ENCODE peak calls at places on chromosomes 3 and 15, in seven cellular contexts. J, B, O, T, S, E and M are unnamed samples.

GRCh38 chr3:10647376-10647775 is 142.0 kb upstream of the ATP2B2 start:
- DNase-seq in O (no peak), E (no peak), J (no peak), T (no peak), S (no peak), B (no peak), M (no peak)

GRCh38 chr3:72116226-72116625 is 331.3 kb upstream of the PROK2 start:
- DNase-seq in E (no peak), J (no peak), O (no peak), S (no peak), T (no peak), B (no peak), M (no peak)

GRCh38 chr3:28791713-28792255 is 443.2 kb upstream of the AZI2 start:
- DNase-seq in S (no peak), B (no peak), O (no peak), T (no peak), E (no peak), J (no peak), M (no peak)

GRCh38 chr15:50218291-50218690 is 36.3 kb downstream of the SLC27A2 start:
- DNase-seq in T (no peak), O (no peak), S (no peak), E (no peak), J (no peak), B (no peak), M (no peak)

GRCh38 chr15:28049594-28049993 is 49.5 kb downstream of the OCA2 start:
- DNase-seq in S (no peak), O (no peak), T (no peak), J (no peak), E (no peak), B (no peak), M (no peak)

GRCh38 chr15:69021895-69022294 is 7.4 kb downstream of the NOX5 start:
- DNase-seq in E (no peak), J (no peak), B (no peak), T (no peak), S (no peak), O (no peak), M (no peak)

GRCh38 chr3:122111974-122112373 is 56.8 kb downstream of the CD86 start:
- DNase-seq in B (no peak), S (no peak), T (no peak), J (no peak), O (no peak), E (no peak), M (no peak)

GRCh38 chr15:37035349-37035748 is 65.0 kb downstream of the MEIS2 start:
- DNase-seq in E (no peak), B (no peak), T (no peak), S (no peak), O (no peak), J (no peak), M (no peak)

GRCh38 chr3:160485931-160486330 is 36.3 kb upstream of the TRIM59 start:
- DNase-seq in B (no peak), E (no peak), T (no peak), O (no peak), S (no peak), J (no peak), M (no peak)
- H3K4me3 ChIP-seq in B (peak), E (peak), T (peak), O (no peak), S (no peak), J (no peak), M (peak)

GRCh38 chr3:27532426-27532825 is 48.2 kb upstream of the SLC4A7 start:
- DNase-seq in O (no peak), T (no peak), S (no peak), B (no peak), E (no peak), J (no peak), M (no peak)

GRCh38 chr3:27536451-27536850 is 52.3 kb upstream of the SLC4A7 start:
- DNase-seq in E (no peak), B (no peak), O (no peak), S (no peak), J (no peak), T (no peak), M (no peak)

GRCh38 chr3:27535809-27536392 is 51.7 kb upstream of the SLC4A7 start:
- DNase-seq in J (no peak), B (no peak), T (no peak), E (peak), S (no peak), O (no peak), M (peak)

GRCh38 chr3:27532931-27533607 is 48.9 kb upstream of the SLC4A7 start:
- DNase-seq in E (peak), S (no peak), T (no peak), O (no peak), J (no peak), B (no peak), M (no peak)

DNA sequence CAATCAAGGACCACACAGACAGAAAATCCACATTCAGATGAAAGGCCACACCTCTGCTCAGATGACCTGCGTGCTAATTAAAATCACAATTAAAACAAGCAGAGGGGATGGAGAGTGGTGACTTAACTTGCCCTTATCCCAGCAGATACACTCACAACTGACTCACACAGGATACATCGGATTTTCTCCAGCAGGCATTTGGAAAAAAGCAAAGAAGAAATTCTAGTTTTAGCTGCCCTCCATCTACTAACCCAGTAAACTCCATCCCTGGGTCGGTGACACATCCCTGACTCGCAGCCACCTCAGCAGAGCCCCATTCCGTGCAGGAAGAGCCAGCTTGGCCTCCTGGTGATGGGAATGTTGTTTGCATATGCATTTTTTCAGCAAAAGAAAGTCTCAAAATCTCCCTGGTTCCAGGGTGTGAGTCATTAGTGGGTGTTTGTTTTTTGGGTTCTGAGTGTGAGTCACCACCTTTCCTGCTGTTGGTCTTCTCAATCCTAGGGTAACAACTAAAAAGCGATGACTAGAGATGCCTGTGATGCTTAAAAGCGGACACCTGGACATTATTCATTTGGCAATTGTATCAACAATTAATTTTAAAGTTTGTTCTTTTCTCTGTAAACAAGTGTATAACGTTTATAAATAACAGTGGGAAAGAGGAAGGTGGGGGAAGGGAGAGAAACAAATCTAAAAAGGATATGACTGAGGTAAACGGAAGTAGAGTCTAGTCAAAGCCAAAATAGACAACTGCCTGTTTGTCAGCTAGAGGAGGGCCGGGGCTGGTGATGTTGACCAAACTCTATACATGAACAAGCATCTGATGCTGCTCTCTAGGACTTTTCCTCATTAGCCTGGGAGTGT is 49.8 kb upstream of the SLC4A7 start:
- DNase-seq in B (peak), T (peak), O (peak), E (peak), J (no peak), S (peak), M (peak)
- TF ChIP-seq CTCF in B (peak), T (no peak), O (no peak), E (peak), J (peak), S (no peak), M (peak)

DNA sequence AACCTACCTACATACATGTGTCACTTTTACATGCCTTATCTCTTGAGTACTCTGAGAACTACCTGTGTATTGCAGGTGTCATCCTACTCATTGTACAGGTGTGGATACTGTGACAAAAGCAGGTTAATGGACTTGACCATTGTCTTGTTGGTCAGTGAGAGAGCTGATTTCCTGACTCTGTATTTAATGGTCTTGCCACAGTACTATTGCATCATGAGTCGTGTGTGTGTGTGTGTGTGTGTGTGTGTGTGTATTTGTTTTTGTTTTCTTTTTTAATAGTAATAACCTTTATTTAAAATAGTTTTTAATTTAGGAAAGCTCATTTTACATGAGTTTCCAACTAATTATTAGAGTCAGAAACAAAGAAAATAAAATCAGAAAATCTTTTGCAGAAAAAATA is 7.7 kb downstream of the SELENOT start:
- DNase-seq in B (no peak), J (no peak), T (no peak), O (no peak), S (no peak), E (no peak), M (no peak)
- H3K4me3 ChIP-seq in B (no peak), J (no peak), T (no peak), O (no peak), S (no peak), E (no peak), M (no peak)

GRCh38 chr3:66253790-66254620 is 33.2 kb downstream of the SLC25A26 start:
- DNase-seq in S (no peak), B (no peak), T (peak), O (no peak), E (peak), J (no peak), M (peak)
- TF ChIP-seq CTCF in S (peak), B (peak), T (peak), O (peak), E (peak), J (peak), M (peak)

GRCh38 chr3:38617586-38617985 is 31.9 kb downstream of the SCN5A start:
- DNase-seq in B (no peak), T (no peak), O (no peak), J (no peak), S (no peak), E (no peak), M (peak)
- H3K4me3 ChIP-seq in B (no peak), T (no peak), O (no peak), J (no peak), S (no peak), E (no peak), M (no peak)

GRCh38 chr15:31350771-31351170 is 24.1 kb downstream of the KLF13 start:
- DNase-seq in E (no peak), T (no peak), S (no peak), B (no peak), O (no peak), J (no peak), M (no peak)

GRCh38 chr15:31353931-31354330 is 27.3 kb downstream of the KLF13 start:
- DNase-seq in O (no peak), T (no peak), E (no peak), S (peak), B (no peak), J (no peak), M (peak)

GRCh38 chr15:31352283-31352880 is 25.7 kb downstream of the KLF13 start:
- DNase-seq in O (no peak), T (no peak), E (no peak), B (peak), S (peak), J (peak), M (peak)

GRCh38 chr15:31349233-31350141 is 22.9 kb downstream of the KLF13 start:
- DNase-seq in O (no peak), J (no peak), E (no peak), B (no peak), S (no peak), T (no peak), M (no peak)

DNA sequence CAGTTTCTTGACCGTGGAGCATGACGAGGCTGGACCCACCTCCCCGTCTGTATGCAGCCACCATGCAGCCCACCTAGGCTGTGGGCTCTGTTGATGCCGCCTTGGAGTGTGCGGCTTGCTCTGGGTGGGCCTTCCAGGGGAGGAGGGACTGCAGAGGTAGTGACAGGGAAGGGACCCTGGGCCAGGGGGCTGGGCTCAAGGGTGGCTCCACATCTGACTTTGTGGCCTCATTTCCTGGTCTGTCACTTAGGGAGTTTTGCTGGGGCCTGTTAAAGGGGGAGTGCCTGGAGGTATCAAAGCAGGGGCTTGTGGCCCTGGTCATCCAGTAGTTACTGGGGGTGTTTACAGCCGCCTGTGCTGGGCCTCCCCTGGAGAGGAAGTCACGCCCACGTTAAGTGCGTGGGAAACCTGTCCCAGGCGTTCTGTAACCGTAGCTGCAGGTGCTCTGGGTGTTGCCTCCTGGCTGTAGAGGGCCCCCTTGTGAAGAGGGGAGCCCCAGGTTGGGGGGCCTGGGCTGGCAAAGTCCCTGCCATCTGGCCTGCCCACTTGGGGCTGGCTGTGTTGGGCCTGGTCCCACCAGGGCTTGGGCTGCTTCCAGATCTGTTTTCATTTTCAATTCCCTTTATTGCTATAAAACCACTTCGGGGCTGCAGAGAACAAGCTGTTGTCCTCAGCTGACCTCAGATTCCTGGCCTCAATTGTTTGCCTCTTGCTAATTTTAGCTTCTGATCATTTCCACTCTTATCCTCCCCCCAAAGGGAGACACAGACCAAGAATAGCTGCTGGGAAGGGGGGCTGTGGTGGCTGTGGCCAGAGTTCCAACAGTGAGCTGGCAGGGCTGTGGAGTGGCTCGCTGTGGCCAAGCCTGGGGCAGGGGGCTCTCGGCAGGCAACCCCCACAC is 26.5 kb downstream of the KLF13 start:
- DNase-seq in J (peak), O (peak), E (no peak), T (peak), B (peak), S (peak), M (peak)
- TF ChIP-seq CTCF in J (peak), O (no peak), E (no peak), T (peak), B (no peak), S (no peak), M (no peak)

GRCh38 chr3:58258392-58259040 is 20.9 kb downstream of the ABHD6 start:
- DNase-seq in B (no peak), O (no peak), T (no peak), E (no peak), S (no peak), J (no peak), M (no peak)

GRCh38 chr3:58260261-58260731 is 22.7 kb downstream of the ABHD6 start:
- DNase-seq in J (no peak), B (no peak), O (no peak), S (no peak), T (no peak), E (peak), M (peak)

GRCh38 chr3:58260733-58261132 is 23.1 kb downstream of the ABHD6 start:
- DNase-seq in T (no peak), S (no peak), J (no peak), B (no peak), E (no peak), O (no peak), M (peak)

GRCh38 chr3:58266577-58266976 is 29.0 kb downstream of the ABHD6 start:
- DNase-seq in J (no peak), B (no peak), S (peak), T (no peak), O (no peak), E (no peak), M (no peak)

DNA sequence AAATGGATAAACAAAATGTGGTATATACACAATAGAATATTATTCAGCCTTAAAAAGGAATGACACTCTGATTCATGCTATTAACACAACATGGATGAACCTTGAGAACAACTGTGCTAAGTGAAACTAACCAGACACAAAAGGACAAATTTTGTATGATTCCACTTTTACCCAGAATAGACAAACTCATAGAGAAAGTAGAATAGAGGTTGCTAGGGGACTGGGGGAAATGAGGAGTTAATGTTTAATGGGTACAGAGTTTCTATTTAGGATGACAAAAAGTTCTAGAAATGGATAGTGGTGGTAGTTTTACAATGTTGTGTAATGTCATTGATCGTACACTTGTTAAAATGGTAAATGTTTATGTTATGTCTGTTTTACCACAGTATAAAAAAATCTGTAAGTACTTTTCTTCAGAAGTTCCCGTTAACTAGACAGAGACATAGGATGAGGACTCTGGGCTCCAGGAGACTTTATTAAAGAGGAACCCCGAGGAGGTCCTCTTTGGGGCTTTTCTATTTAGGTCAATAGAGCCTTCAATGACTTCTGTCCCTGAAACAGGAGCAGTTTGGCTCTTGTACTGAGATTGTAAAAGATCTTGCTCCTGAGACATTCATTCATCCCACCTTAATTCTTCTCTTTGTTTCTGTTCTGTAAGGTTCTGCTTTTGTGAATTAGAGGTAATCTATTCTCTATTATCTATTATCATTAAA is 24.5 kb downstream of the ABHD6 start:
- DNase-seq in O (no peak), S (no peak), E (no peak), J (no peak), T (no peak), B (no peak), M (no peak)
- H3K4me3 ChIP-seq in O (no peak), S (no peak), E (no peak), J (no peak), T (no peak), B (no peak), M (no peak)

GRCh38 chr3:129344540-129345220 is 66.0 kb downstream of the HMCES start:
- DNase-seq in O (no peak), E (no peak), B (no peak), S (peak), T (no peak), J (no peak), M (peak)

GRCh38 chr3:129341331-129342141 is 62.9 kb downstream of the HMCES start:
- DNase-seq in O (no peak), T (no peak), J (no peak), B (no peak), E (no peak), S (no peak), M (peak)

GRCh38 chr3:129345971-129346370 is 67.3 kb downstream of the HMCES start:
- DNase-seq in B (no peak), S (no peak), J (no peak), T (no peak), E (no peak), O (no peak), M (peak)

GRCh38 chr3:129345281-129345680 is 66.6 kb downstream of the HMCES start:
- DNase-seq in B (no peak), J (no peak), E (no peak), S (no peak), O (no peak), T (no peak), M (peak)

GRCh38 chr3:129343643-129344360 is 65.1 kb downstream of the HMCES start:
- DNase-seq in J (peak), S (peak), B (peak), E (peak), T (no peak), O (no peak), M (peak)
- TF ChIP-seq CTCF in J (peak), S (peak), B (peak), E (peak), T (peak), O (no peak), M (peak)